ENCODE peak calls at places on chromosomes 6 and 20, in five cellular contexts. Y is SK-N-SH, N is H9, V is cardiac muscle cell, H is B cell. U is an unnamed sample.

GRCh38 chr6:26330835-26331808 is 33.9 kb upstream of the BTN3A2 start:
- DNase-seq in N (peak; percentile 66), H (no peak), V (no peak), Y (peak; percentile 9), U (no peak)

GRCh38 chr6:19804362-19805145 is 32.6 kb upstream of the ID4 start:
- DNase-seq in H (no peak), Y (peak; percentile 93), V (peak; percentile 98), N (peak; percentile 96), U (no peak)

GRCh38 chr6:170446841-170447560 is 106.1 kb downstream of the PSMB1 start:
- DNase-seq in V (no peak), Y (no peak), H (no peak), N (no peak), U (no peak)

GRCh38 chr6:46704562-46704961 is 16.9 kb downstream of the TDRD6 start:
- DNase-seq in H (no peak), Y (no peak), V (peak; percentile 2), N (no peak), U (no peak)

GRCh38 chr20:48584391-48585249 is 243.2 kb downstream of the PREX1 start:
- DNase-seq in V (peak; percentile 20), H (no peak), Y (no peak), N (no peak), U (no peak)

GRCh38 chr6:18025591-18025990 is 38.2 kb upstream of the KIF13A start:
- DNase-seq in H (no peak), V (no peak), N (no peak), Y (no peak), U (no peak)

GRCh38 chr20:24993337-24994185 is 1.0 kb upstream of the APMAP start:
- DNase-seq in H (no peak), N (no peak), V (no peak), Y (no peak), U (no peak)

GRCh38 chr6:100839419-100839818 is 41.7 kb downstream of the ASCC3 start:
- DNase-seq in Y (no peak), N (no peak), H (no peak), V (no peak), U (no peak)

GRCh38 chr20:63097336-63097831 is 90.6 kb upstream of the BHLHE23 start:
- DNase-seq in N (peak; percentile 20), Y (no peak), V (no peak), H (no peak), U (peak; percentile 2)

GRCh38 chr6:147297663-147298313 is 93.6 kb downstream of the STXBP5 start:
- DNase-seq in V (no peak), Y (no peak), H (no peak), N (no peak), U (no peak)

GRCh38 chr6:3291346-3291745 is 32.6 kb downstream of the PSMG4 start:
- DNase-seq in V (no peak), Y (no peak), H (no peak), N (no peak), U (no peak)

DNA sequence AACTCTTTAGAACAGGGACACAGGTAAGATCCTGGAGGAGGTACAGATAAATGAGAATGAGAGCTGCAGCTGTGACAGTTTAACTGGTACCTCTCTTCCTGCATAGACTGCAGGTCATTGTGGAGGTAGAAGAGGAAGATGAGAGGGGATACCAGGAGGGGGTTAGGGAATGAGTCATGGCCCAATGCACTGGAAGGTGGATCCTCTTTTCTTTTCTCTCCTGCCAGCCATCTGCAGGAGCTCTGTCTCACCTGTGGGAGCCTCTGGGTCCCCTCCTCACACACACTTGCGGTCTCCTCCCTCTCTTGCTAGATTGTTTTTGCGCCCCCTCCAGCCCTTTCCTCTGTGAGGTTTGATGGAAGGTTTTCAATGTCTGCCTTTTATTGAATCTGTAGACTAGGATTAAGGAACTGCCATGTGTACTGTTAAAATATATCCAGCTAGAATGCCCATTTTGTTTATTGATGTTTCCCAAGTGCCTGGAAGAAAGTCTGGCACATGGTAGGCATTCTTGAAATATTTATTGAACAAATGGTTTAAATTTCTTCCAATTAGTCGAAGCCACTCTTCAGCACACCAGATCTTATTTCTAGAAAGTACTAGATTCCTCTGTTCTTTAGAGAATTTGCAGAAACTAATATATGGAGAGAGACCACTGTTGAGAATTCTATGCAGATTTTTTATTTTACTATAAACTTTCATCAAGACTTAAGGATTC is 13.0 kb downstream of the C6orf163 start:
- DNase-seq in H (no peak), V (no peak), N (peak; percentile 35), Y (no peak), U (no peak)
- TF ChIP-seq CTCF in H (no peak), V (no peak), N (no peak), Y (no peak), U (no peak)

DNA sequence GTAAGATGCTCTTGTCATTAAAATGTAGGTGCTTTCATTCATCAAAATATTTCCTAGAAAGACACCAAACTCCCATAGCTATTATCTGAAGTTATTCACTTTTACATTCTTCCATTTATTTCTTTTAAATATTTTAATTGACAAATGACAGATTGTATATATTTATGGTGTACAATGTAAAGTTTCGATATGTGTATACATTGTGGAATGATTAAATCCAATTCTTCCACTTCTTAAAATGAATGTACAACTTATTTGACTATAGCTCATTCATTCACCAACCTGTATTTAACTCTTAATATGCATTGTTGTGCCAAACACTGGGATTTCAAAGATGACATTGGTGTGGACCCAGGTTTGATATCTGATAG is 41.0 kb downstream of the CCN2 start:
- DNase-seq in N (no peak), V (no peak), H (no peak), Y (no peak), U (no peak)
- TF ChIP-seq CTCF in N (peak; percentile 11), V (no peak), H (peak; percentile 48), Y (no peak), U (no peak)

GRCh38 chr6:37362101-37362823 is 8.5 kb downstream of the RNF8 start:
- DNase-seq in N (no peak), H (no peak), V (no peak), Y (no peak), U (no peak)

GRCh38 chr6:37367557-37367956 is 13.8 kb downstream of the RNF8 start:
- DNase-seq in V (no peak), N (no peak), Y (no peak), H (no peak), U (no peak)

GRCh38 chr6:37366910-37367309 is 13.1 kb downstream of the RNF8 start:
- DNase-seq in N (no peak), H (no peak), Y (no peak), V (no peak), U (no peak)

GRCh38 chr6:37368961-37369320 is 15.2 kb downstream of the RNF8 start:
- DNase-seq in N (no peak), V (no peak), H (no peak), Y (no peak), U (no peak)

GRCh38 chr6:37365791-37366190 is 12.0 kb downstream of the RNF8 start:
- DNase-seq in N (no peak), V (no peak), H (no peak), Y (peak; percentile 37), U (no peak)
- TF ChIP-seq CTCF in N (no peak), V (peak; percentile 33), H (no peak), Y (peak; percentile 43), U (peak; percentile 51)

GRCh38 chr20:562232-562897 is 18.8 kb upstream of the CSNK2A1 start:
- DNase-seq in V (no peak), N (no peak), Y (no peak), H (no peak), U (no peak)

GRCh38 chr20:564195-564594 is 20.6 kb upstream of the CSNK2A1 start:
- DNase-seq in N (no peak), Y (no peak), H (no peak), V (no peak), U (no peak)

GRCh38 chr20:558117-558516 is 14.5 kb upstream of the CSNK2A1 start:
- DNase-seq in H (no peak), V (no peak), Y (no peak), N (no peak), U (no peak)

GRCh38 chr20:561437-562231 is 18.0 kb upstream of the CSNK2A1 start:
- DNase-seq in H (peak; percentile 48), Y (peak; percentile 83), V (peak; percentile 79), N (peak; percentile 86), U (peak; percentile 45)

DNA sequence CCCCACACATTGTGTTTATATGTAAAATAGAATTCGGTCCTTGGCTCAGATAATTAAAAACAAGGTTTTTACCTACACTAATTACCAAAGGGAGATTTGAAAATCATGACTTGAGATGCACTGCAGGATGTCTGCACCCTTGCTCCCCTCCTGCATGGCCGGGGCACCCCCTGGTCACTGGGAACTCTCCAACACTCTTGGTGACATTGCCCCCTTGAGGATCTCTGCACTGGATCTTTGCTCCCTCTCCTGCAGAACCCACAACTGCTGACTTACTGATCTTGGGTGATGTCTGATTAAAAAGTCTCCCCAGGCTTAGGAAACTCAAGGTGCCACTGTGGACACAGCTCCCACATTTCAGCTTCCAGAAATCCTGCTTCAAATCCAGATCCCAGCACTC is 17.1 kb upstream of the CSNK2A1 start:
- DNase-seq in Y (no peak), H (no peak), V (no peak), N (no peak), U (no peak)
- TF ChIP-seq CTCF in Y (no peak), H (no peak), V (no peak), N (peak; percentile 21), U (no peak)

GRCh38 chr6:150267686-150268561 is 100.9 kb upstream of the IYD start:
- DNase-seq in V (no peak), N (no peak), Y (no peak), H (no peak), U (no peak)
- TF ChIP-seq CTCF in V (no peak), N (no peak), Y (no peak), H (no peak), U (no peak)

GRCh38 chr6:41182069-41183034 is 18.6 kb downstream of the TREML2 start:
- DNase-seq in H (peak; percentile 59), V (peak; percentile 64), Y (peak; percentile 55), N (peak; percentile 67), U (no peak)
- TF ChIP-seq CTCF in H (peak; percentile 72), V (peak; percentile 76), Y (peak; percentile 66), N (peak; percentile 77), U (peak; percentile 75)

DNA sequence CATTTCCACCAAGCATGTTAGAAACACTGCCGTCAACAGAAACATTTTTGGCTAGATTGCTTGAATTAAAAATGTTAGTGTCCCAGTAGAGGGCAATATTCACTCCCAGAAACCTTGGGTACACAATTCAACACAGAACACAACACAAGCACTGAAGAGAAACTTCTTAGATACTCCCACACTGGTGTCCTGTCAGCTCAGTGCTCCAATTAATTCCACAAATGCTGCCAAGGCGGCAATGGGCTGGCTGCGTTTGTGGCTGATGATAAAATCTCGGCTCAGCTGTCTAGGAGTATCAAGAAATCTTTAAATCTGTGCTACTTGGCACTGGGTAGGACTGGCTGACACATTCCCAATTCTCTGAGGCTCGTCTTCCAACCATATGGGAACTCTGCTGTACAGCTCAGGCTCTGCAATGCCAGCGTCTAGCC is 39.3 kb downstream of the BEND3 start:
- DNase-seq in Y (no peak), V (no peak), H (no peak), N (no peak), U (no peak)
- TF ChIP-seq CTCF in Y (peak; percentile 50), V (peak; percentile 34), H (no peak), N (peak; percentile 21), U (peak; percentile 17)

DNA sequence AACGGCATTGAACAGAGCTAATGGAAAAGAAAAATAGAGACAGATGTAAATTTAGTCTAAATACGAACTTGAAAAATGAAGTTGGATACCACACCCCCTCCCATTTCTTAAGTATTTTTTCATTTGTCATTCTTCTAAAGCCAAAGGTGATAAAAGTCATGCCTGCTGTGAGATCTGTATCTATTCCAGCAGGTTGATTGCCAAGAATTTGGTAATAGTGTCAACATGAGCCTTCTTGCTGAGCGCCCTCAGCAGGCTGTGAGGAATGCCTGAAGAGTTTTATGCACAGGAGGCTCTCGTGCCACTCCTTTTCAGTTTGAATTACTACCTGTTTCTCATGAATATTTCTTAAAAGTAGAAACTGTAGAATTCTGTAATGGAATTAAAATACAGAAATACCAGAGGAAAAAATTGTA is 165.4 kb downstream of the QKI start:
- DNase-seq in V (peak; percentile 44), N (no peak), Y (no peak), H (no peak), U (no peak)
- TF ChIP-seq CTCF in V (peak; percentile 7), N (peak; percentile 46), Y (no peak), H (no peak), U (peak; percentile 7)

GRCh38 chr6:163712569-163712966 is 298.1 kb downstream of the QKI start:
- DNase-seq in V (no peak), Y (no peak), H (no peak), N (no peak), U (no peak)
- TF ChIP-seq CTCF in V (no peak), Y (no peak), H (no peak), N (no peak), U (no peak)